ENCODE peak calls at places on chromosomes 3 and 15, in five cellular contexts. I, B, U, Q and P are unnamed samples.

GRCh38 chr3:110332591-110332990 is 739.0 kb upstream of the NECTIN3 start:
- DNase-seq in I (no peak), B (no peak), Q (no peak), U (no peak), P (no peak)

GRCh38 chr15:55319537-55320325 is 709 bp downstream of the PIGB start:
- DNase-seq in B (peak), U (no peak), I (no peak), Q (no peak), P (no peak)

GRCh38 chr15:50009634-50010033 is 109.4 kb downstream of the ATP8B4 start:
- DNase-seq in U (no peak), B (no peak), I (no peak), Q (no peak), P (no peak)

GRCh38 chr15:51144021-51144532 is 49.4 kb upstream of the TNFAIP8L3 start:
- DNase-seq in B (peak), Q (no peak), U (no peak), I (no peak), P (no peak)

GRCh38 chr3:50464578-50464977 is 38.9 kb downstream of the CACNA2D2 start:
- DNase-seq in I (no peak), B (no peak), U (no peak), Q (no peak), P (no peak)

GRCh38 chr3:52769786-52770445 is 824 bp downstream of the NEK4 start:
- DNase-seq in Q (no peak), U (no peak), I (no peak), B (peak), P (no peak)

GRCh38 chr3:102447272-102447671 is 12.5 kb downstream of the ZPLD1 start:
- DNase-seq in Q (no peak), I (no peak), B (peak), U (no peak), P (no peak)

GRCh38 chr15:46708226-46708625 is 1009.1 kb upstream of the SEMA6D start:
- DNase-seq in U (no peak), Q (no peak), B (no peak), I (no peak), P (no peak)

GRCh38 chr15:51223771-51224229 is 114.6 kb downstream of the CYP19A1 start:
- DNase-seq in U (no peak), B (peak), I (no peak), Q (no peak), P (peak)

DNA sequence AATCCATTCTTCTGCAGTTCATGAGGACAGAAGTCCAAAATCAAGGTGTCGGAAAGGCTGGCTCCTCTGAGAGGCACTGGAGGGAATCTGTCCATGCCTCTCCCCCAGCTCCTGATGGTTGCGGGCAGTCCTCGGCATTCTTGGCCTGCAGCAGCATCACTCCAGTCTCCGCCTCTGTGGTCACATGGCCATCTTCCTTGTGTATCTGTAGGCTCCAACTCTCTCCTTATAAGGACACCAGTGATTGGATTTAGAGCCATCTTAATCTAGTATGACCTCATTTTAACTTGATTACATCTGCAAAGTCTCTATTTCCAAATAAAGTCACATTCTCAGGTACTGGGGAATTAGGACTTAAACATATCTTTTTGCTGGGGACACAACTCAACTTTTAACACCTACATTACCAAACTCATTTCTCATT is 56.0 kb upstream of the FLNB start:
- DNase-seq in B (peak), I (peak), Q (peak), U (peak), P (no peak)
- H3K4me3 ChIP-seq in B (no peak), I (no peak), Q (no peak), U (no peak), P (no peak)

GRCh38 chr3:46360904-46361303 is 7.0 kb downstream of the CCR2 start:
- DNase-seq in I (no peak), Q (no peak), B (no peak), U (peak), P (no peak)

GRCh38 chr3:46361408-46362283 is 7.7 kb downstream of the CCR2 start:
- DNase-seq in I (no peak), B (no peak), Q (peak), U (peak), P (peak)

GRCh38 chr3:46359748-46360509 is 6.0 kb downstream of the CCR2 start:
- DNase-seq in Q (no peak), I (no peak), B (no peak), U (no peak), P (no peak)

GRCh38 chr3:46356909-46357308 is 3.0 kb downstream of the CCR2 start:
- DNase-seq in U (no peak), I (no peak), Q (no peak), B (no peak), P (no peak)

DNA sequence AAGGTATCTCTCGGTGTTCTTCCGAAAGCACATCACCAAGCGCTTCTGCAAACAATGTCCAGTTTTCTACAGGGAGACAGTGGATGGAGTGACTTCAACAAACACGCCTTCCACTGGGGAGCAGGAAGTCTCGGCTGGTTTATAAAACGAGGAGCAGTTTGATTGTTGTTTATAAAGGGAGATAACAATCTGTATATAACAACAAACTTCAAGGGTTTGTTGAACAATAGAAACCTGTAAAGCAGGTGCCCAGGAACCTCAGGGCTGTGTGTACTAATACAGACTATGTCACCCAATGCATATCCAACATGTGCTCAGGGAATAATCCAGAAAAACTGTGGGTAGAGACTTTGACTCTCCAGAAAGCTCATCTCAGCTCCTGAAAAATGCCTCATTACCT is 4.6 kb downstream of the CCR2 start:
- DNase-seq in U (no peak), Q (no peak), B (no peak), I (no peak), P (no peak)
- H3K4me3 ChIP-seq in U (no peak), Q (no peak), B (no peak), I (no peak), P (no peak)

DNA sequence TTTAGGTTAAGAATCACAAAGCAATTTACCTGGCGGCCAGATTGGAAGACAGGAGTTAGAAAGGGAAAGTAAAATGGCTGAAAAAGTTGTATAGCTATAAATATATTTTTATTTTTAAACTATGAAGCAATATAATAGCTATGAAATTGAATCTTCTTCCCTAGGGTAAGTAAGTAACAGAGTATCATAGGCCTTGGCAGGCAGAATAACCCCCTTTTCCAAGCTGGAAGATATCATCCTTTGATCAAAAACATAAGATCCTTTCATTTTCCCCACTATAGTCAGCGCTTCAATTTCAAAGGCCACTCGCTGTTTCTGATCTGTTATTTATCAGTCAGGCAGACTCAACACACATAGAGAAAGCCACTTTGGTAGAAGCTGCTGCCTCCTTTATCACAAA is 74.1 kb upstream of the UBE2E2 start:
- DNase-seq in I (no peak), Q (no peak), B (peak), U (no peak), P (no peak)
- H3K4me3 ChIP-seq in I (no peak), Q (no peak), B (no peak), U (peak), P (peak)

DNA sequence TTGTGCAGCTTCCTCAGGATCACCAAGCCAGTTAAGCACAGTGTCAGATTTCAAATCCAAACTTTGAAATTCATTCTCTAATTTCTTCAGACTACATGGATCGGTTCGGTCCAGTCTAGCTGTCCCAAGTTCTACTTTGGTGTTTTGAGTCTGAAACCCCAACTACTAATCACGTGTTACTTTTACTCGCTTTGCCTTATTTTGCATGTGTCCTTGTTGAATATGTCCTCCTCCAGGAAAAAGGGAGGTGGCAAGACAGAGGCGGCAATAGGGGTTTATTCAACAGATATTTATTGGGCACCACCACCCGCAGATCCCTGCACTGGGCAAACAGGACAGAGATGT is 496 bp upstream of the GXYLT2 start:
- DNase-seq in I (no peak), U (no peak), B (no peak), Q (no peak), P (no peak)
- H3K4me3 ChIP-seq in I (peak), U (peak), B (peak), Q (peak), P (peak)

GRCh38 chr3:184737641-184738518 is 26.0 kb upstream of the MAGEF1 start:
- DNase-seq in I (no peak), U (no peak), Q (no peak), B (peak), P (peak)
- H3K4me3 ChIP-seq in I (no peak), U (no peak), Q (no peak), B (no peak), P (peak)

GRCh38 chr15:79090487-79091203 is at the start of gene RASGRF1:
- DNase-seq in B (peak), U (no peak), Q (no peak), I (peak), P (no peak)
- H3K4me3 ChIP-seq in B (peak), U (peak), Q (no peak), I (peak), P (no peak)